ENCODE peak calls at places on chromosome 19, in ten cellular contexts. W is frontal cortex; U is stimulated activated effector memory CD8-positive, alpha-beta T cell treated with anti-CD3 and anti-CD28 coated beads, Interleukin-12 subunit alpha, Interleukin-12 subunit beta, amount 100 ng/mL, for 72 hours; F is fibroblast of pulmonary artery; M is left ventricle myocardium inferior; B is HFFc6; H is substantia nigra; T is GM18507; O is stimulated activated CD8-positive, alpha-beta memory T cell treated with anti-CD3 and anti-CD28 coated beads, Interleukin-7, amount 100 ng/mL, for 48 hours; S is astrocyte of the spinal cord. Q is an unnamed sample.

GRCh38 chr19:5949792-5950305 is 28.1 kb downstream of the RANBP3 start:
- DNase-seq in U (no peak), W (no peak), B (no peak), S (no peak), H (no peak), M (peak), F (no peak), T (no peak), O (no peak), Q (no peak)

GRCh38 chr19:34580408-34580807 is 96.6 kb downstream of the SCGB2B2 start:
- DNase-seq in H (no peak), F (no peak), O (no peak), T (no peak), B (no peak), U (no peak), S (no peak), M (no peak), W (no peak), Q (no peak)

GRCh38 chr19:46489445-46490272 is 6.0 kb downstream of the PNMA8B start:
- DNase-seq in B (peak), O (no peak), U (no peak), W (no peak), H (peak), S (peak), T (no peak), M (peak), F (peak), Q (peak)

GRCh38 chr19:51097796-51098195 is 10.4 kb downstream of the CTU1 start:
- DNase-seq in H (no peak), M (no peak), T (no peak), U (no peak), O (no peak), W (no peak), B (no peak), S (no peak), F (no peak), Q (no peak)

GRCh38 chr19:19448238-19448544 is 42.7 kb downstream of the GATAD2A start:
- DNase-seq in B (no peak), T (no peak), W (no peak), O (no peak), H (no peak), F (no peak), M (no peak), S (no peak), U (no peak), Q (no peak)

GRCh38 chr19:12156254-12157058 is at the start of gene ZNF625:
- DNase-seq in M (peak), B (peak), F (peak), U (no peak), W (peak), O (peak), H (peak), T (no peak), S (peak), Q (peak)

GRCh38 chr19:34482380-34483250 is 1.1 kb downstream of the WTIP start:
- DNase-seq in O (no peak), U (no peak), H (no peak), T (no peak), B (no peak), W (no peak), S (peak), M (no peak), F (peak), Q (peak)

GRCh38 chr19:38653028-38653571 is 5.7 kb downstream of the ACTN4 start:
- DNase-seq in T (no peak), F (peak), U (no peak), W (no peak), B (peak), S (peak), O (no peak), H (no peak), M (no peak), Q (peak)

GRCh38 chr19:1237754-1238372 is at the start of gene CBARP:
- DNase-seq in M (peak), W (peak), B (no peak), S (no peak), F (peak), T (no peak), U (no peak), H (peak), O (no peak), Q (no peak)

GRCh38 chr19:58395220-58395978 is at the start of gene RNF225:
- DNase-seq in U (no peak), T (no peak), O (no peak), M (no peak), B (no peak), S (no peak), H (no peak), W (no peak), F (no peak), Q (no peak)

GRCh38 chr19:16594131-16594586 is 21.9 kb upstream of the SLC35E1 start:
- DNase-seq in B (no peak), O (no peak), M (no peak), S (no peak), H (no peak), W (no peak), T (no peak), F (no peak), U (peak), Q (no peak)

GRCh38 chr19:961866-962620 is 22.1 kb upstream of the WDR18 start:
- DNase-seq in U (no peak), M (no peak), T (no peak), O (no peak), F (no peak), H (no peak), B (peak), W (no peak), S (no peak), Q (peak)

GRCh38 chr19:18433735-18434398 is 4.1 kb downstream of the ISYNA1 start:
- DNase-seq in T (no peak), M (no peak), U (no peak), H (no peak), W (no peak), S (no peak), B (no peak), O (no peak), F (no peak), Q (no peak)

GRCh38 chr19:35757231-35757748 is 461 bp upstream of the HSPB6 start:
- DNase-seq in T (no peak), W (no peak), U (no peak), F (peak), B (peak), S (peak), O (no peak), M (peak), H (peak), Q (peak)

GRCh38 chr19:40279761-40280607 is 5.2 kb downstream of the AKT2 start:
- DNase-seq in W (no peak), M (no peak), B (no peak), O (no peak), U (no peak), H (no peak), T (no peak), S (no peak), F (no peak), Q (no peak)

GRCh38 chr19:12611361-12611699 is 610 bp downstream of the ZNF791 start:
- DNase-seq in F (peak), H (peak), W (peak), T (no peak), S (peak), U (no peak), O (no peak), M (peak), B (peak), Q (peak)

GRCh38 chr19:36097036-36097435 is 13.9 kb upstream of the OVOL3 start:
- DNase-seq in F (peak), U (no peak), B (no peak), T (no peak), O (no peak), M (no peak), S (no peak), H (peak), W (peak), Q (no peak)

GRCh38 chr19:1568320-1569019 is at the start of gene MEX3D:
- DNase-seq in S (peak), B (no peak), F (peak), M (peak), T (peak), W (peak), H (peak), O (peak), U (peak), Q (peak)

GRCh38 chr19:10001899-10002298 is 8.4 kb downstream of the COL5A3 start:
- DNase-seq in B (no peak), M (peak), H (no peak), F (peak), W (peak), U (no peak), O (no peak), S (no peak), T (no peak), Q (no peak)

GRCh38 chr19:3687393-3687773 is 12.9 kb downstream of the PIP5K1C start:
- DNase-seq in T (no peak), U (no peak), H (no peak), W (no peak), B (no peak), F (no peak), O (no peak), M (no peak), S (no peak), Q (no peak)

GRCh38 chr19:32453736-32454135 is 48.2 kb downstream of the DPY19L3 start:
- DNase-seq in W (no peak), O (no peak), S (no peak), H (no peak), B (no peak), U (no peak), F (peak), M (no peak), T (no peak), Q (no peak)

GRCh38 chr19:13089139-13089856 is 13.4 kb downstream of the LYL1 start:
- DNase-seq in B (no peak), S (no peak), H (no peak), F (no peak), W (no peak), U (no peak), O (no peak), M (no peak), T (no peak), Q (no peak)

GRCh38 chr19:8069116-8069973 is 16.8 kb downstream of the CCL25 start:
- DNase-seq in W (no peak), B (no peak), T (no peak), M (no peak), U (no peak), O (no peak), H (peak), S (no peak), F (no peak), Q (peak)